ENCODE peak calls at places on chromosomes 16 and 17, in four cellular contexts. One of them, this sample, is unnamed.

GRCh38 chr17:47204722-47205418 is 4.3 kb upstream of the MYL4 start:
- DNase-seq in PC-3: peak
- DNase-seq in fibroblast of lung: peak
- DNase-seq in CD8-positive, alpha-beta T cell: no peak
- DNase-seq in this sample: peak

GRCh38 chr17:40399185-40399584 is 18.5 kb downstream of the TOP2A start:
- DNase-seq in PC-3: peak
- DNase-seq in fibroblast of lung: peak
- DNase-seq in CD8-positive, alpha-beta T cell: no peak
- DNase-seq in this sample: no peak

GRCh38 chr16:51907680-51908079 is 639.3 kb downstream of the TOX3 start:
- DNase-seq in PC-3: no peak
- DNase-seq in fibroblast of lung: no peak
- DNase-seq in CD8-positive, alpha-beta T cell: no peak
- DNase-seq in this sample: no peak

GRCh38 chr16:90026135-90026534 is 6.9 kb upstream of the DBNDD1 start:
- DNase-seq in PC-3: no peak
- DNase-seq in fibroblast of lung: no peak
- DNase-seq in CD8-positive, alpha-beta T cell: no peak
- DNase-seq in this sample: no peak

GRCh38 chr17:19426631-19427030 is 15.6 kb downstream of the RNF112 start:
- DNase-seq in PC-3: no peak
- DNase-seq in fibroblast of lung: no peak
- DNase-seq in CD8-positive, alpha-beta T cell: no peak
- DNase-seq in this sample: no peak

GRCh38 chr16:55294947-55295346 is 29.1 kb upstream of the IRX6 start:
- DNase-seq in PC-3: no peak
- DNase-seq in fibroblast of lung: peak
- DNase-seq in CD8-positive, alpha-beta T cell: no peak
- DNase-seq in this sample: no peak

GRCh38 chr17:42127414-42127813 is 4.8 kb downstream of the HSPB9 start:
- DNase-seq in PC-3: no peak
- DNase-seq in fibroblast of lung: no peak
- DNase-seq in CD8-positive, alpha-beta T cell: no peak
- DNase-seq in this sample: no peak

GRCh38 chr17:80125656-80126448 is 21.1 kb downstream of the EIF4A3 start:
- DNase-seq in PC-3: no peak
- DNase-seq in fibroblast of lung: peak
- DNase-seq in CD8-positive, alpha-beta T cell: no peak
- DNase-seq in this sample: no peak

GRCh38 chr17:76568771-76569170 is 16.9 kb downstream of the ST6GALNAC2 start:
- DNase-seq in PC-3: no peak
- DNase-seq in fibroblast of lung: no peak
- DNase-seq in CD8-positive, alpha-beta T cell: no peak
- DNase-seq in this sample: no peak

GRCh38 chr17:37820313-37821024 is 75.6 kb upstream of the HNF1B start:
- DNase-seq in PC-3: no peak
- DNase-seq in fibroblast of lung: peak
- DNase-seq in CD8-positive, alpha-beta T cell: no peak
- DNase-seq in this sample: no peak

GRCh38 chr17:37521821-37522220 is 32.1 kb downstream of the DUSP14 start:
- DNase-seq in PC-3: no peak
- DNase-seq in fibroblast of lung: no peak
- DNase-seq in CD8-positive, alpha-beta T cell: no peak
- DNase-seq in this sample: no peak

GRCh38 chr16:14434860-14435259 is 195.2 kb downstream of the PARN start:
- DNase-seq in PC-3: no peak
- DNase-seq in fibroblast of lung: no peak
- DNase-seq in CD8-positive, alpha-beta T cell: no peak
- DNase-seq in this sample: no peak

GRCh38 chr17:61700252-61700651 is 109.2 kb upstream of the NACA2 start:
- DNase-seq in PC-3: no peak
- DNase-seq in fibroblast of lung: no peak
- DNase-seq in CD8-positive, alpha-beta T cell: no peak
- DNase-seq in this sample: no peak

GRCh38 chr16:9908613-9909012 is 273.6 kb downstream of the GRIN2A start:
- DNase-seq in PC-3: no peak
- DNase-seq in fibroblast of lung: peak
- DNase-seq in CD8-positive, alpha-beta T cell: no peak
- DNase-seq in this sample: peak

GRCh38 chr17:17169396-17169795 is 36.7 kb downstream of the PLD6 start:
- DNase-seq in PC-3: no peak
- DNase-seq in fibroblast of lung: no peak
- DNase-seq in CD8-positive, alpha-beta T cell: no peak
- DNase-seq in this sample: no peak

GRCh38 chr17:37092041-37092440 is 143.3 kb downstream of the AATF start:
- DNase-seq in PC-3: no peak
- DNase-seq in fibroblast of lung: peak
- DNase-seq in CD8-positive, alpha-beta T cell: no peak
- DNase-seq in this sample: no peak